ENCODE peak calls at places on chromosomes 7 and 10, in six cellular contexts. O is CD8-positive, alpha-beta T cell; T is kidney; X is IMR-90; I is pancreas; C is cardiac muscle cell. H is an unnamed sample.

GRCh38 chr7:157693071-157693520 is 356.3 kb downstream of the DNAJB6 start:
- DNase-seq in I (no peak), X (no peak), O (no peak), C (no peak), T (peak), H (no peak)

GRCh38 chr7:79334841-79335240 is 118.6 kb downstream of the MAGI2 start:
- DNase-seq in O (no peak), T (no peak), I (no peak), X (peak), C (no peak), H (no peak)

GRCh38 chr10:29102636-29103035 is 186.2 kb upstream of the LYZL1 start:
- DNase-seq in C (no peak), I (no peak), T (no peak), X (no peak), O (no peak), H (no peak)

GRCh38 chr10:110859947-110860376 is 11.8 kb upstream of the PDCD4 start:
- DNase-seq in X (peak), T (no peak), O (no peak), I (peak), C (peak), H (no peak)

GRCh38 chr10:68184546-68184945 is 47.4 kb downstream of the ATOH7 start:
- DNase-seq in O (no peak), T (no peak), C (peak), I (no peak), X (no peak), H (no peak)

GRCh38 chr7:128189231-128189930 is 51.7 kb upstream of the LEP start:
- DNase-seq in O (peak), I (no peak), T (no peak), X (no peak), C (no peak), H (no peak)

GRCh38 chr7:23418046-23418445 is 52.2 kb downstream of the IGF2BP3 start:
- DNase-seq in X (peak), O (no peak), T (no peak), C (peak), I (no peak), H (no peak)

GRCh38 chr7:118878336-118878735 is 653.8 kb downstream of the ANKRD7 start:
- DNase-seq in X (no peak), T (no peak), O (no peak), C (no peak), I (no peak), H (no peak)

GRCh38 chr7:81308643-81309354 is 389.9 kb upstream of the SEMA3C start:
- DNase-seq in T (no peak), I (no peak), X (peak), C (no peak), O (no peak), H (no peak)

DNA sequence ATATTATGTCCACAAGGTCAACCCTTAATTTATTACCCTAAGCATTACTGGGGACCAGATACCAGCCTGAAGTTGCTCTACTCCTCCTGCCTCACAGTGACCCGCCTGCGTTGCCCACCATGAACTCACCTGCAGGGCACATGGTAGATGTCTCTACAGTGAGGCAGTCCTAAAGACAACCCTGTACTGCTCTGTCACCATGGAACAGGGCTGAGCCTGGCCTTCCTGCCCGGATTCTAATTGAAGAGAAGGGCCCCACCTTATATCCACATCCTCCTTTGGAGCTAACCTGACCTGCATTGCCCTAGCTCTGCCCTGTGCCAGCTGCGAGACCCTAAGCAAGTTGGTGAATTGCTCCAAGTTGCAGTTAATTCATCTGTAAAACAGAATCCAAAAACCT is 4.1 kb downstream of the SH3PXD2A start:
- DNase-seq in T (no peak), X (no peak), C (no peak), O (no peak), I (no peak), H (no peak)
- H3K4me3 ChIP-seq in T (no peak), X (no peak), C (no peak), O (no peak), I (no peak), H (no peak)

DNA sequence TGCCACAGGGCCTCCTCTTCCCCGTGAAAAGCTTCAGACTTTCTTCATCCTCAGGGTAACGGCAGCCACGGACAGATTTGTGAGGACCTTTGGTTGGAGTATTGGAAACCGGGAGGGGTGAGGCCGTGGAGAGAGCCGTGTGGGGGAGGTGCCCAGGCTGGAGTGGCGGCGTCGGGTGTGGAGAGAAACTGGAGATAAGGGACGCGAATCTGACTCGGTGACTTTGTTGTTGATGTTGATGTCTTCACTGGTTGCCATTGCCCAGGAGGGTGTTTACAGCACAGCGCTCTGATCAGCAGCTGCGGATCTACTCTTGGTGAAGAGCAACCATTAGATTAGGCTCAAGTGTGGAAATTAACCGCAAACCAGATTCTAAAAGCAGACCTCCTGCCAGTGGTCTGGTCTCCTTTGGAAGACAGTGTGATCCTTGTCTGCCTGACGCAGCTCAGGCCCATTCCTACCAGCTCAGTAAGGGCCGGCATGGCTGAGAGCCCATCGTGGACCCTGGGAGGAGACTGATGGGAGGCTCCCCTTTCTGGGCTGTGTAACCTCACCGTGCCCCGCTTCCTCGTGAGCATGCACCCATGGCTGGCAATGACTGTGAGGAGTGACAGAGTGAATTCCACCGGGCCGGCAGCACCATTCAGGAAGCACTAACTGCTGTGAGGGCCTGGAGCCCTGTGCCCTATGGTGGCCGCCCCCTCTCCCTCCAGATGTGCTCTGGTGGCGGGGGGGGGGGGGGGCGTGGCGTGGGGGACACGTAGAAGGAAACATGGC is 90.3 kb downstream of the INPP5A start:
- DNase-seq in C (peak), T (peak), I (no peak), O (no peak), X (peak), H (no peak)
- H3K4me3 ChIP-seq in C (no peak), T (no peak), I (no peak), O (no peak), X (no peak), H (no peak)

GRCh38 chr7:18082169-18082568 is 54.5 kb upstream of the PRPS1L1 start:
- DNase-seq in O (no peak), I (no peak), C (no peak), T (no peak), X (no peak), H (no peak)

GRCh38 chr7:18087031-18087686 is 59.5 kb upstream of the PRPS1L1 start:
- DNase-seq in X (no peak), O (no peak), T (no peak), I (no peak), C (peak), H (no peak)

GRCh38 chr7:18086165-18087030 is 58.8 kb upstream of the PRPS1L1 start:
- DNase-seq in I (no peak), X (no peak), T (peak), C (peak), O (no peak), H (no peak)

DNA sequence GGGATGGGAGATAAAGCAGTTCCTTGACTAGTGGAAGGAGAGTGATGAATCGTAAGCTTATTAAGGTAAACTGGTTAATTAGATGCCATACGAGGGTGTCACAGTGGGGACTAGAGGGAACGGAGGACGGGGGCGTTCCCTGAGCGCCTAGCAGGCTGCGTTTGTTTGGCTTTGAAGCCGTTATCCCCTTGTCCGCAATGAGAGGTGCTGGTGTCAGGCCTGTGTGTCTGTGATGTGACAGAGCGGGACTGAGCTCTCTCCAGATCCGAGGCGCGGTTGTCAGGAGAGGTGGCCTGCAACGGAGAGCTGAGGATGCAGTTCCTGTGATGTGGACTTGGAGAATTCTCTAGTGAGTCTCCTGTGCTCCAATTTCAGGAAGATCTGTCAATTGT is 60.0 kb upstream of the PRPS1L1 start:
- DNase-seq in O (no peak), X (no peak), C (no peak), T (no peak), I (no peak), H (no peak)
- H3K4me3 ChIP-seq in O (no peak), X (no peak), C (peak), T (no peak), I (no peak), H (peak)

DNA sequence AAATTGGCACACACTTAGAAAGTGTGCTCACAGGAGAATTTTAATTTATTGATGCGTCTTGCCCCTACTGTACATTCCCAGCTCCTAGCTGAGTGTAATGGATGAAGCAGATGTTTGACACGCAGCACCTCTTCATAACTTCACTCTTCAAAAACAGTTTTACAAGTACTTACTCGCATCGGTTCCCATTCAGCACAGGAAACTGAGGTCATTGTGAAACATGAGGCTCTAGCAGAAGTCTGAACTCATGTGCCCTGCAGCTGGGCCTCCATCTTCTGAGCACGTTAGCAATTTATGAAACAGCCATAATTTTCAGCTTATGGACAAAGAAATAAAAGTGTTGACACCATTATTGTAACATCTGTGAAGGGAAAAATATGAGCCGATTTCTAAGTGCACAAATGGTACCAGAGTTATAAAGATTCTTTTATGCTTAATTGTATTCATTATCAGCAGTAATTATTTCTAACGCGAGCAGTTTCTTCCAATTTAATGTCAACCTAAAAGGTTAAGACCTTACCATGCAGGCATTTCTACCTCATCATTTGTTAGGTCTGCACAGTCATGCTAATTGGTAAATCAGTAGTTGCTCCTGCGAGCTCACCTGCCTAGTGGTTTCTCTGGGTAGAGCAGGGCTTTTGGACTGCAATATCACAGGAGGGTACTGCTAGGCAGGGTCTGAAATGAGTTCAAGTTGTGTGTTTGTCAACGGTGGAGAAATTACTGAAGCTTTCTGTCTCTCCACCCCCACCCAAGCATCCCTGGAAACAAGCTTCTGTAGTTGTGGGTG is 558.7 kb upstream of the MGMT start:
- DNase-seq in X (no peak), T (no peak), I (no peak), C (no peak), O (no peak), H (no peak)
- H3K4me3 ChIP-seq in X (no peak), T (no peak), I (no peak), C (no peak), O (no peak), H (no peak)

GRCh38 chr10:21511931-21512330 is 13.6 kb downstream of the SKIDA1 start:
- DNase-seq in X (no peak), C (no peak), O (no peak), I (no peak), T (no peak), H (no peak)
- H3K4me3 ChIP-seq in X (no peak), C (peak), O (no peak), I (no peak), T (peak), H (no peak)

GRCh38 chr10:71036279-71036535 is 147.8 kb upstream of the PCBD1 start:
- DNase-seq in C (no peak), O (no peak), I (no peak), T (no peak), X (no peak), H (no peak)

GRCh38 chr10:71033396-71033980 is 145.1 kb upstream of the PCBD1 start:
- DNase-seq in T (no peak), C (no peak), I (no peak), X (no peak), O (no peak), H (no peak)

GRCh38 chr10:71035511-71036278 is 147.3 kb upstream of the PCBD1 start:
- DNase-seq in T (no peak), I (no peak), X (no peak), O (no peak), C (no peak), H (no peak)

GRCh38 chr10:71031601-71032000 is 143.2 kb upstream of the PCBD1 start:
- DNase-seq in I (no peak), T (no peak), O (no peak), C (no peak), X (no peak), H (no peak)

DNA sequence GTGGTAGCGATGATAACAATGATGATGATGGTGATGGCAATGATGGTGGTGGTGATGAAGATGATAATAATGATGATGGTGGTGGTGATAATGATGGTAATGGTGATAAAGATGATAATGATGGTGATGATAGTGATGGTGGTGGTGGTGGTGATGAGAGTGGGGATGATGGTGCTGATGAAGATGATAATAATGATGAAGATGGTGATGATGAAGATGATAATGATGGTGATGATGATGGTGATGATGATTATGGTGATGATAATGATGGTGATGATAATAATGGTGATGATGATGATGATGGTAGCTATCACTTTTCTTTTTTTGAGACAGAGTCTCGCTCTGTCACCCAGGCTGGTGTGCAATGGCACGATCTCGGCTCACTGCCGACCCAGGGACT is 144.5 kb upstream of the PCBD1 start:
- DNase-seq in X (no peak), I (no peak), C (no peak), T (no peak), O (no peak), H (no peak)
- H3K4me3 ChIP-seq in X (no peak), I (no peak), C (no peak), T (no peak), O (no peak), H (no peak)

GRCh38 chr7:101155303-101155702 is 1.0 kb downstream of the AP1S1 start:
- DNase-seq in O (no peak), T (no peak), C (no peak), X (no peak), I (no peak), H (no peak)
- H3K4me3 ChIP-seq in O (peak), T (peak), C (peak), X (peak), I (peak), H (peak)

DNA sequence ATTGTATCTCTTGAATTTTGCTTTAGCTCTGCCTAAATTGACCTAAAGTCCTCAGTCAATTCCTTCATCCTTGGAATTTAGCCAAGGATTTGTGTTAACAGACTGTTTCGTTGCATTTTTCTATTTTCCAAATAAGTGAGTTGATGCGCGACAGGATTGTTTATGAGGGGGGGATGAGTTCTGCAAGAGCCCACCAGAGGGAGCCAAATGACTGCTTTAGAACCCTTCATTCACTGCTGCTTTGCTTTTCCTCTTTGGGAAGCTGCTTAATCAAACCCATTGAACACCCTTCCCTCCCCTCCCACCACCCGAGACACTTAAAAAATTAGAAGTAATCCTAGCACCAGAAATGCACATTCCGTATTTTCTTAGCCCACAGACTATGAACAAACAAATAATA is 33.7 kb upstream of the PTF1A start:
- DNase-seq in X (peak), T (no peak), C (peak), O (no peak), I (peak), H (no peak)
- H3K4me3 ChIP-seq in X (no peak), T (peak), C (no peak), O (no peak), I (no peak), H (no peak)

GRCh38 chr10:100709146-100709545 is 36.2 kb upstream of the PAX2 start:
- DNase-seq in I (no peak), C (no peak), O (no peak), X (no peak), T (no peak), H (no peak)

GRCh38 chr10:100707261-100707848 is 38.0 kb upstream of the PAX2 start:
- DNase-seq in X (no peak), O (no peak), I (no peak), C (no peak), T (no peak), H (no peak)

GRCh38 chr10:100709655-100710054 is 35.7 kb upstream of the PAX2 start:
- DNase-seq in X (no peak), O (no peak), T (peak), I (no peak), C (no peak), H (no peak)

GRCh38 chr10:100713049-100713858 is 32.1 kb upstream of the PAX2 start:
- DNase-seq in O (no peak), I (no peak), T (peak), C (peak), X (no peak), H (no peak)

GRCh38 chr10:100710151-100710871 is 35.1 kb upstream of the PAX2 start:
- DNase-seq in O (no peak), C (peak), T (peak), I (no peak), X (no peak), H (no peak)
- H3K4me3 ChIP-seq in O (no peak), C (peak), T (no peak), I (no peak), X (no peak), H (no peak)

DNA sequence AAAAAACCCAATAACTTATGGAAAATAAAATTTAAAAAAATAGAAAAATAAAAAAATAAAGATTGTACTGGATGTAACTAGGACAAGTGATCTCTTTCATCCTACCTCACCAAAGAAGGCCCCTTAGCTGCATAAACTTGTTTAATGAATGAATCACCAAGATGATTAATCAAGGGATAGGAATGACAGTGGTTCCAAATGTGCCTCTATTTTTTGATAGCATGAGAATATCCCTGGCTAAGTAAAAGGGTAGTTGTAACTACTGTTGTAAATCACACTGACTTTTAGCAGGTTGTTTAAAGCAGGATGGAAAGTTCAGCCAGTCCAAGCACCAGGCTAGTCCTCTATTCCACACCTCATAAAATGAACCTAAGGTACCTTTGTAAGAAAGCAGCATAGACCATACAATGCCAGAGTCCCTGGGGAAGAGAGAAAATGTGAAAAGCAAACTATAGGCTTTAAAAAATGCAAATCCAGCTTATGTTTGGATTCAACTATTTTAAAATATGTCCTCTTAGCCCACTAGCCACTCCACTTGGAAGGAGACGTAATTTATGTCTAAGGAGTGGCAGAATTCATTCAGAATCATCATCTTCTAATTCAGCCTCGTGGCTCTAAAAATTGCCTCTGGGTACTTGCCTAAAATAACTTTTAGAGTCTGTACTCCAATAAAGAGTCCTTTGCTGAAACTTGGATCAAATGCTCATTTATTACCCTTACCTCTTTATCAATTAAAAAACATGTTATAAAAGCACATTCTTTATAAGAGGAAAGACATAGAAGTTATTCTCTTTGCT is 126.7 kb downstream of the SKIDA1 start:
- DNase-seq in T (no peak), O (no peak), X (peak), C (no peak), I (no peak), H (no peak)
- H3K4me3 ChIP-seq in T (no peak), O (no peak), X (no peak), C (no peak), I (no peak), H (no peak)

H was measured in vagina.